ENCODE peak calls at places on chromosomes 16 and 17, in seven cellular contexts. One of them, this sample, is unnamed.
A peak's percentile ranks its signal among the peaks of the same experiment; 100 is the strongest.

GRCh38 chr17:64685705-64686104 is 23.6 kb upstream of the SMURF2 start:
- DNase-seq in COR-L47: no peak
- DNase-seq in NCI-H526 treated with DMSO at 0.1 percent for 48 hours: peak; percentile 49
- DNase-seq in NCI-H2081: no peak
- DNase-seq in activated CD4-positive, alpha-beta T cell treated with anti-CD3 and anti-CD28 coated beads for 36 hours: no peak
- DNase-seq in Calu3: no peak
- DNase-seq in CD8-positive, alpha-beta T cell: no peak
- DNase-seq in this sample: no peak

GRCh38 chr17:57097832-57098421 is 12.9 kb downstream of the AKAP1 start:
- DNase-seq in COR-L47: peak; percentile 75
- DNase-seq in NCI-H526 treated with DMSO at 0.1 percent for 48 hours: no peak
- DNase-seq in NCI-H2081: peak; percentile 68
- DNase-seq in activated CD4-positive, alpha-beta T cell treated with anti-CD3 and anti-CD28 coated beads for 36 hours: no peak
- DNase-seq in Calu3: no peak
- DNase-seq in CD8-positive, alpha-beta T cell: no peak
- DNase-seq in this sample: no peak

GRCh38 chr17:48373130-48373844 is 56.7 kb downstream of the SKAP1 start:
- DNase-seq in COR-L47: no peak
- DNase-seq in NCI-H526 treated with DMSO at 0.1 percent for 48 hours: no peak
- DNase-seq in NCI-H2081: no peak
- DNase-seq in activated CD4-positive, alpha-beta T cell treated with anti-CD3 and anti-CD28 coated beads for 36 hours: no peak
- DNase-seq in Calu3: no peak
- DNase-seq in CD8-positive, alpha-beta T cell: no peak
- DNase-seq in this sample: no peak

GRCh38 chr17:55734128-55734781 is 11.6 kb upstream of the TMEM100 start:
- DNase-seq in COR-L47: no peak
- DNase-seq in NCI-H526 treated with DMSO at 0.1 percent for 48 hours: no peak
- DNase-seq in NCI-H2081: no peak
- DNase-seq in activated CD4-positive, alpha-beta T cell treated with anti-CD3 and anti-CD28 coated beads for 36 hours: peak; percentile 13
- DNase-seq in Calu3: no peak
- DNase-seq in CD8-positive, alpha-beta T cell: no peak
- DNase-seq in this sample: peak; percentile 38

GRCh38 chr17:67156269-67157199 is 88.5 kb downstream of the HELZ start:
- DNase-seq in COR-L47: no peak
- DNase-seq in NCI-H526 treated with DMSO at 0.1 percent for 48 hours: no peak
- DNase-seq in NCI-H2081: no peak
- DNase-seq in activated CD4-positive, alpha-beta T cell treated with anti-CD3 and anti-CD28 coated beads for 36 hours: peak; percentile 53
- DNase-seq in Calu3: no peak
- DNase-seq in CD8-positive, alpha-beta T cell: no peak
- DNase-seq in this sample: peak; percentile 47

GRCh38 chr17:35170968-35171771 is 23.0 kb downstream of the SLC35G3 start:
- DNase-seq in COR-L47: no peak
- DNase-seq in NCI-H526 treated with DMSO at 0.1 percent for 48 hours: no peak
- DNase-seq in NCI-H2081: no peak
- DNase-seq in activated CD4-positive, alpha-beta T cell treated with anti-CD3 and anti-CD28 coated beads for 36 hours: peak; percentile 32
- DNase-seq in Calu3: no peak
- DNase-seq in CD8-positive, alpha-beta T cell: no peak
- DNase-seq in this sample: no peak

GRCh38 chr17:7589891-7590611 is at the start of gene SOX15:
- DNase-seq in COR-L47: no peak
- DNase-seq in NCI-H526 treated with DMSO at 0.1 percent for 48 hours: no peak
- DNase-seq in NCI-H2081: no peak
- DNase-seq in activated CD4-positive, alpha-beta T cell treated with anti-CD3 and anti-CD28 coated beads for 36 hours: no peak
- DNase-seq in Calu3: no peak
- DNase-seq in CD8-positive, alpha-beta T cell: no peak
- DNase-seq in this sample: no peak

GRCh38 chr17:2377659-2378058 is 23.2 kb downstream of the MNT start:
- DNase-seq in COR-L47: no peak
- DNase-seq in NCI-H526 treated with DMSO at 0.1 percent for 48 hours: no peak
- DNase-seq in NCI-H2081: no peak
- DNase-seq in activated CD4-positive, alpha-beta T cell treated with anti-CD3 and anti-CD28 coated beads for 36 hours: no peak
- DNase-seq in Calu3: no peak
- DNase-seq in CD8-positive, alpha-beta T cell: no peak
- DNase-seq in this sample: no peak

GRCh38 chr17:31319253-31319661 is 2.2 kb downstream of the EVI2A start:
- DNase-seq in COR-L47: no peak
- DNase-seq in NCI-H526 treated with DMSO at 0.1 percent for 48 hours: peak; percentile 71
- DNase-seq in NCI-H2081: no peak
- DNase-seq in activated CD4-positive, alpha-beta T cell treated with anti-CD3 and anti-CD28 coated beads for 36 hours: no peak
- DNase-seq in Calu3: no peak
- DNase-seq in CD8-positive, alpha-beta T cell: no peak
- DNase-seq in this sample: no peak

GRCh38 chr16:89175280-89176146 is 4.0 kb downstream of the CDH15 start:
- DNase-seq in COR-L47: peak; percentile 48
- DNase-seq in NCI-H526 treated with DMSO at 0.1 percent for 48 hours: no peak
- DNase-seq in NCI-H2081: peak; percentile 49
- DNase-seq in activated CD4-positive, alpha-beta T cell treated with anti-CD3 and anti-CD28 coated beads for 36 hours: no peak
- DNase-seq in Calu3: no peak
- DNase-seq in CD8-positive, alpha-beta T cell: no peak
- DNase-seq in this sample: no peak

GRCh38 chr16:27759947-27760844 is 210.3 kb downstream of the KATNIP start:
- DNase-seq in COR-L47: no peak
- DNase-seq in NCI-H526 treated with DMSO at 0.1 percent for 48 hours: no peak
- DNase-seq in NCI-H2081: no peak
- DNase-seq in activated CD4-positive, alpha-beta T cell treated with anti-CD3 and anti-CD28 coated beads for 36 hours: no peak
- DNase-seq in Calu3: no peak
- DNase-seq in CD8-positive, alpha-beta T cell: no peak
- DNase-seq in this sample: no peak

GRCh38 chr17:79306688-79307323 is 232.2 kb downstream of the ENGASE start:
- DNase-seq in COR-L47: peak; percentile 75
- DNase-seq in NCI-H526 treated with DMSO at 0.1 percent for 48 hours: no peak
- DNase-seq in NCI-H2081: peak; percentile 35
- DNase-seq in activated CD4-positive, alpha-beta T cell treated with anti-CD3 and anti-CD28 coated beads for 36 hours: no peak
- DNase-seq in Calu3: no peak
- DNase-seq in CD8-positive, alpha-beta T cell: no peak
- DNase-seq in this sample: no peak

GRCh38 chr16:84391151-84391873 is 23.0 kb downstream of the ATP2C2 start:
- DNase-seq in COR-L47: no peak
- DNase-seq in NCI-H526 treated with DMSO at 0.1 percent for 48 hours: no peak
- DNase-seq in NCI-H2081: no peak
- DNase-seq in activated CD4-positive, alpha-beta T cell treated with anti-CD3 and anti-CD28 coated beads for 36 hours: no peak
- DNase-seq in Calu3: no peak
- DNase-seq in CD8-positive, alpha-beta T cell: no peak
- DNase-seq in this sample: no peak

GRCh38 chr17:57677301-57677700 is 67.8 kb downstream of the CCDC182 start:
- DNase-seq in COR-L47: peak; percentile 75
- DNase-seq in NCI-H526 treated with DMSO at 0.1 percent for 48 hours: no peak
- DNase-seq in NCI-H2081: peak; percentile 63
- DNase-seq in activated CD4-positive, alpha-beta T cell treated with anti-CD3 and anti-CD28 coated beads for 36 hours: no peak
- DNase-seq in Calu3: no peak
- DNase-seq in CD8-positive, alpha-beta T cell: no peak
- DNase-seq in this sample: no peak

GRCh38 chr17:2070241-2071023 is 15.5 kb downstream of the HIC1 start:
- DNase-seq in COR-L47: no peak
- DNase-seq in NCI-H526 treated with DMSO at 0.1 percent for 48 hours: no peak
- DNase-seq in NCI-H2081: no peak
- DNase-seq in activated CD4-positive, alpha-beta T cell treated with anti-CD3 and anti-CD28 coated beads for 36 hours: peak; percentile 91
- DNase-seq in Calu3: no peak
- DNase-seq in CD8-positive, alpha-beta T cell: no peak
- DNase-seq in this sample: peak; percentile 87

GRCh38 chr17:32912218-32912897 is 15.6 kb upstream of the TMEM98 start:
- DNase-seq in COR-L47: peak; percentile 8
- DNase-seq in NCI-H526 treated with DMSO at 0.1 percent for 48 hours: no peak
- DNase-seq in NCI-H2081: peak; percentile 1
- DNase-seq in activated CD4-positive, alpha-beta T cell treated with anti-CD3 and anti-CD28 coated beads for 36 hours: no peak
- DNase-seq in Calu3: no peak
- DNase-seq in CD8-positive, alpha-beta T cell: no peak
- DNase-seq in this sample: no peak

GRCh38 chr17:27793168-27793905 is 7.0 kb downstream of the NOS2 start:
- DNase-seq in COR-L47: peak; percentile 12
- DNase-seq in NCI-H526 treated with DMSO at 0.1 percent for 48 hours: peak; percentile 48
- DNase-seq in NCI-H2081: no peak
- DNase-seq in activated CD4-positive, alpha-beta T cell treated with anti-CD3 and anti-CD28 coated beads for 36 hours: peak; percentile 40
- DNase-seq in Calu3: no peak
- DNase-seq in CD8-positive, alpha-beta T cell: no peak
- DNase-seq in this sample: no peak

GRCh38 chr16:65306313-65306712 is 184.4 kb upstream of the CDH11 start:
- DNase-seq in COR-L47: no peak
- DNase-seq in NCI-H526 treated with DMSO at 0.1 percent for 48 hours: no peak
- DNase-seq in NCI-H2081: no peak
- DNase-seq in activated CD4-positive, alpha-beta T cell treated with anti-CD3 and anti-CD28 coated beads for 36 hours: no peak
- DNase-seq in Calu3: no peak
- DNase-seq in CD8-positive, alpha-beta T cell: no peak
- DNase-seq in this sample: no peak

GRCh38 chr16:2464333-2464732 is 4.4 kb downstream of the TEDC2 start:
- DNase-seq in COR-L47: no peak
- DNase-seq in NCI-H526 treated with DMSO at 0.1 percent for 48 hours: no peak
- DNase-seq in NCI-H2081: no peak
- DNase-seq in activated CD4-positive, alpha-beta T cell treated with anti-CD3 and anti-CD28 coated beads for 36 hours: no peak
- DNase-seq in Calu3: no peak
- DNase-seq in CD8-positive, alpha-beta T cell: no peak
- DNase-seq in this sample: no peak

GRCh38 chr17:36824678-36825091 is 112.6 kb upstream of the LHX1 start:
- DNase-seq in COR-L47: no peak
- DNase-seq in NCI-H526 treated with DMSO at 0.1 percent for 48 hours: no peak
- DNase-seq in NCI-H2081: no peak
- DNase-seq in activated CD4-positive, alpha-beta T cell treated with anti-CD3 and anti-CD28 coated beads for 36 hours: no peak
- DNase-seq in Calu3: no peak
- DNase-seq in CD8-positive, alpha-beta T cell: no peak
- DNase-seq in this sample: no peak

GRCh38 chr17:57636985-57637667 is 108.0 kb downstream of the CCDC182 start:
- DNase-seq in COR-L47: no peak
- DNase-seq in NCI-H526 treated with DMSO at 0.1 percent for 48 hours: peak; percentile 95
- DNase-seq in NCI-H2081: no peak
- DNase-seq in activated CD4-positive, alpha-beta T cell treated with anti-CD3 and anti-CD28 coated beads for 36 hours: no peak
- DNase-seq in Calu3: no peak
- DNase-seq in CD8-positive, alpha-beta T cell: no peak
- DNase-seq in this sample: no peak

GRCh38 chr17:59093702-59094231 is 12.9 kb downstream of the TRIM37 start:
- DNase-seq in COR-L47: no peak
- DNase-seq in NCI-H526 treated with DMSO at 0.1 percent for 48 hours: no peak
- DNase-seq in NCI-H2081: no peak
- DNase-seq in activated CD4-positive, alpha-beta T cell treated with anti-CD3 and anti-CD28 coated beads for 36 hours: no peak
- DNase-seq in Calu3: peak; percentile 28
- DNase-seq in CD8-positive, alpha-beta T cell: no peak
- DNase-seq in this sample: no peak

GRCh38 chr16:80614908-80615696 is 74.3 kb downstream of the DYNLRB2 start:
- DNase-seq in COR-L47: no peak
- DNase-seq in NCI-H526 treated with DMSO at 0.1 percent for 48 hours: no peak
- DNase-seq in NCI-H2081: no peak
- DNase-seq in activated CD4-positive, alpha-beta T cell treated with anti-CD3 and anti-CD28 coated beads for 36 hours: no peak
- DNase-seq in Calu3: no peak
- DNase-seq in CD8-positive, alpha-beta T cell: no peak
- DNase-seq in this sample: no peak

GRCh38 chr17:46154151-46154816 is 38.9 kb downstream of the KANSL1 start:
- DNase-seq in COR-L47: no peak
- DNase-seq in NCI-H526 treated with DMSO at 0.1 percent for 48 hours: no peak
- DNase-seq in NCI-H2081: peak; percentile 23
- DNase-seq in activated CD4-positive, alpha-beta T cell treated with anti-CD3 and anti-CD28 coated beads for 36 hours: peak; percentile 40
- DNase-seq in Calu3: no peak
- DNase-seq in CD8-positive, alpha-beta T cell: no peak
- DNase-seq in this sample: peak; percentile 61

GRCh38 chr17:43411820-43412529 is 13.2 kb downstream of the ARL4D start:
- DNase-seq in COR-L47: no peak
- DNase-seq in NCI-H526 treated with DMSO at 0.1 percent for 48 hours: no peak
- DNase-seq in NCI-H2081: no peak
- DNase-seq in activated CD4-positive, alpha-beta T cell treated with anti-CD3 and anti-CD28 coated beads for 36 hours: no peak
- DNase-seq in Calu3: no peak
- DNase-seq in CD8-positive, alpha-beta T cell: no peak
- DNase-seq in this sample: no peak

GRCh38 chr17:30600830-30601494 is 123.8 kb downstream of the GOSR1 start:
- DNase-seq in COR-L47: no peak
- DNase-seq in NCI-H526 treated with DMSO at 0.1 percent for 48 hours: peak; percentile 70
- DNase-seq in NCI-H2081: no peak
- DNase-seq in activated CD4-positive, alpha-beta T cell treated with anti-CD3 and anti-CD28 coated beads for 36 hours: peak; percentile 38
- DNase-seq in Calu3: no peak
- DNase-seq in CD8-positive, alpha-beta T cell: peak; percentile 8
- DNase-seq in this sample: peak; percentile 29

This sample was measured in activated naive CD4-positive, alpha-beta T cell treated with anti-CD3 and anti-CD28 coated beads for 36 hours.